ENCODE peak calls at places on chromosomes 2 and 18, in seven cellular contexts. One of them, this sample, is unnamed.

GRCh38 chr2:126877041-126877440 is 21.6 kb upstream of the TEX51 start:
- DNase-seq in neuronal stem cell: no peak
- DNase-seq in trophoblast cell: no peak
- DNase-seq in H9: no peak
- DNase-seq in mesenchymal stem cell: no peak
- DNase-seq in H1: no peak
- DNase-seq in IMR-90: no peak
- DNase-seq in this sample: no peak

GRCh38 chr2:234995332-234996007 is 43.7 kb downstream of the SH3BP4 start:
- DNase-seq in mesenchymal stem cell: no peak
- DNase-seq in H9: no peak
- DNase-seq in IMR-90: no peak
- DNase-seq in trophoblast cell: no peak
- DNase-seq in H1: no peak
- DNase-seq in neuronal stem cell: no peak
- DNase-seq in this sample: no peak

GRCh38 chr2:60998628-60999545 is 18.6 kb upstream of the PEX13 start:
- DNase-seq in H1: no peak
- DNase-seq in trophoblast cell: no peak
- DNase-seq in IMR-90: peak; percentile 62
- DNase-seq in neuronal stem cell: peak; percentile 29
- DNase-seq in H9: no peak
- DNase-seq in mesenchymal stem cell: peak; percentile 63
- DNase-seq in this sample: peak; percentile 54

GRCh38 chr2:29262681-29263260 is 147.6 kb downstream of the CLIP4 start:
- DNase-seq in IMR-90: no peak
- DNase-seq in H9: no peak
- DNase-seq in trophoblast cell: no peak
- DNase-seq in mesenchymal stem cell: no peak
- DNase-seq in neuronal stem cell: no peak
- DNase-seq in H1: no peak
- DNase-seq in this sample: peak; percentile 21

GRCh38 chr2:237863659-237864029 is 4.2 kb downstream of the RAMP1 start:
- DNase-seq in trophoblast cell: no peak
- DNase-seq in H1: no peak
- DNase-seq in mesenchymal stem cell: no peak
- DNase-seq in IMR-90: no peak
- DNase-seq in neuronal stem cell: no peak
- DNase-seq in H9: no peak
- DNase-seq in this sample: no peak

GRCh38 chr18:48769006-48769646 is 181.6 kb downstream of the SMAD7 start:
- DNase-seq in mesenchymal stem cell: no peak
- DNase-seq in H9: no peak
- DNase-seq in neuronal stem cell: no peak
- DNase-seq in IMR-90: no peak
- DNase-seq in H1: no peak
- DNase-seq in trophoblast cell: no peak
- DNase-seq in this sample: no peak

GRCh38 chr2:160433466-160434172 is 60.0 kb downstream of the RBMS1 start:
- DNase-seq in mesenchymal stem cell: no peak
- DNase-seq in H1: no peak
- DNase-seq in H9: no peak
- DNase-seq in trophoblast cell: no peak
- DNase-seq in IMR-90: no peak
- DNase-seq in neuronal stem cell: no peak
- DNase-seq in this sample: no peak

GRCh38 chr18:33697498-33697897 is 119.5 kb downstream of the ASXL3 start:
- DNase-seq in mesenchymal stem cell: peak; percentile 21
- DNase-seq in neuronal stem cell: no peak
- DNase-seq in IMR-90: no peak
- DNase-seq in H1: no peak
- DNase-seq in H9: no peak
- DNase-seq in trophoblast cell: peak; percentile 51
- DNase-seq in this sample: no peak

GRCh38 chr2:180360283-180360618 is 353.2 kb upstream of the CWC22 start:
- DNase-seq in H1: no peak
- DNase-seq in mesenchymal stem cell: no peak
- DNase-seq in trophoblast cell: no peak
- DNase-seq in IMR-90: no peak
- DNase-seq in neuronal stem cell: no peak
- DNase-seq in H9: no peak
- DNase-seq in this sample: no peak

GRCh38 chr18:62030091-62030985 is 137.5 kb upstream of the RNF152 start:
- DNase-seq in IMR-90: no peak
- DNase-seq in H1: no peak
- DNase-seq in neuronal stem cell: no peak
- DNase-seq in mesenchymal stem cell: peak; percentile 46
- DNase-seq in trophoblast cell: peak; percentile 40
- DNase-seq in H9: no peak
- DNase-seq in this sample: peak; percentile 54

GRCh38 chr2:75523313-75524275 is 37.1 kb downstream of the EVA1A start:
- DNase-seq in mesenchymal stem cell: peak; percentile 66
- DNase-seq in trophoblast cell: no peak
- DNase-seq in H1: no peak
- DNase-seq in IMR-90: peak; percentile 89
- DNase-seq in H9: no peak
- DNase-seq in neuronal stem cell: no peak
- DNase-seq in this sample: no peak

GRCh38 chr2:81234711-81235110 is 930.2 kb upstream of the LRRTM1 start:
- DNase-seq in mesenchymal stem cell: no peak
- DNase-seq in IMR-90: no peak
- DNase-seq in neuronal stem cell: no peak
- DNase-seq in trophoblast cell: no peak
- DNase-seq in H9: no peak
- DNase-seq in H1: no peak
- DNase-seq in this sample: no peak

GRCh38 chr18:68362907-68363306 is 352.0 kb downstream of the TMX3 start:
- DNase-seq in IMR-90: no peak
- DNase-seq in neuronal stem cell: no peak
- DNase-seq in trophoblast cell: no peak
- DNase-seq in mesenchymal stem cell: no peak
- DNase-seq in H9: no peak
- DNase-seq in H1: no peak
- DNase-seq in this sample: no peak

GRCh38 chr2:56969513-56969912 is 785.7 kb downstream of the CCDC85A start:
- DNase-seq in H9: no peak
- DNase-seq in neuronal stem cell: no peak
- DNase-seq in H1: no peak
- DNase-seq in IMR-90: no peak
- DNase-seq in trophoblast cell: no peak
- DNase-seq in mesenchymal stem cell: no peak
- DNase-seq in this sample: no peak

GRCh38 chr2:196334710-196335109 is 163.3 kb upstream of the STK17B start:
- DNase-seq in trophoblast cell: peak; percentile 32
- DNase-seq in mesenchymal stem cell: peak; percentile 9
- DNase-seq in H9: no peak
- DNase-seq in neuronal stem cell: no peak
- DNase-seq in H1: no peak
- DNase-seq in IMR-90: peak; percentile 57
- DNase-seq in this sample: no peak

GRCh38 chr2:201158111-201158929 is 24.6 kb upstream of the CASP10 start:
- DNase-seq in trophoblast cell: peak; percentile 62
- DNase-seq in H1: no peak
- DNase-seq in IMR-90: peak; percentile 83
- DNase-seq in neuronal stem cell: peak; percentile 55
- DNase-seq in H9: peak; percentile 72
- DNase-seq in mesenchymal stem cell: peak; percentile 90
- DNase-seq in this sample: peak; percentile 94

GRCh38 chr2:136310005-136310495 is 192.1 kb upstream of the CXCR4 start:
- DNase-seq in neuronal stem cell: no peak
- DNase-seq in trophoblast cell: no peak
- DNase-seq in H9: no peak
- DNase-seq in IMR-90: no peak
- DNase-seq in mesenchymal stem cell: no peak
- DNase-seq in H1: no peak
- DNase-seq in this sample: no peak

GRCh38 chr2:65856928-65857327 is 424.5 kb upstream of the SPRED2 start:
- DNase-seq in mesenchymal stem cell: no peak
- DNase-seq in IMR-90: no peak
- DNase-seq in H9: no peak
- DNase-seq in H1: no peak
- DNase-seq in trophoblast cell: no peak
- DNase-seq in neuronal stem cell: no peak
- DNase-seq in this sample: peak; percentile 14

GRCh38 chr2:86518498-86518897 is 44.7 kb downstream of the CHMP3 start:
- DNase-seq in trophoblast cell: no peak
- DNase-seq in H1: no peak
- DNase-seq in mesenchymal stem cell: peak; percentile 14
- DNase-seq in H9: no peak
- DNase-seq in IMR-90: no peak
- DNase-seq in neuronal stem cell: no peak
- DNase-seq in this sample: peak; percentile 5

GRCh38 chr2:218860950-218861381 is 1.4 kb downstream of the WNT6 start:
- DNase-seq in trophoblast cell: no peak
- DNase-seq in IMR-90: peak; percentile 37
- DNase-seq in H9: peak; percentile 95
- DNase-seq in mesenchymal stem cell: peak; percentile 40
- DNase-seq in neuronal stem cell: peak; percentile 93
- DNase-seq in H1: peak; percentile 82
- DNase-seq in this sample: peak; percentile 94

GRCh38 chr2:98477506-98477905 is 32.8 kb downstream of the INPP4A start:
- DNase-seq in H9: no peak
- DNase-seq in H1: no peak
- DNase-seq in mesenchymal stem cell: no peak
- DNase-seq in neuronal stem cell: no peak
- DNase-seq in trophoblast cell: no peak
- DNase-seq in IMR-90: no peak
- DNase-seq in this sample: no peak

GRCh38 chr2:98480598-98480997 is 35.9 kb downstream of the INPP4A start:
- DNase-seq in H1: no peak
- DNase-seq in trophoblast cell: no peak
- DNase-seq in H9: no peak
- DNase-seq in mesenchymal stem cell: no peak
- DNase-seq in IMR-90: no peak
- DNase-seq in neuronal stem cell: no peak
- DNase-seq in this sample: no peak

GRCh38 chr2:98479959-98480524 is 35.4 kb downstream of the INPP4A start:
- DNase-seq in trophoblast cell: no peak
- DNase-seq in neuronal stem cell: no peak
- DNase-seq in H9: no peak
- DNase-seq in H1: no peak
- DNase-seq in mesenchymal stem cell: peak; percentile 42
- DNase-seq in IMR-90: peak; percentile 62
- DNase-seq in this sample: peak; percentile 46

GRCh38 chr2:98478088-98478551 is 33.5 kb downstream of the INPP4A start:
- DNase-seq in IMR-90: no peak
- DNase-seq in H9: no peak
- DNase-seq in H1: no peak
- DNase-seq in mesenchymal stem cell: no peak
- DNase-seq in neuronal stem cell: no peak
- DNase-seq in trophoblast cell: peak; percentile 28
- DNase-seq in this sample: no peak

DNA sequence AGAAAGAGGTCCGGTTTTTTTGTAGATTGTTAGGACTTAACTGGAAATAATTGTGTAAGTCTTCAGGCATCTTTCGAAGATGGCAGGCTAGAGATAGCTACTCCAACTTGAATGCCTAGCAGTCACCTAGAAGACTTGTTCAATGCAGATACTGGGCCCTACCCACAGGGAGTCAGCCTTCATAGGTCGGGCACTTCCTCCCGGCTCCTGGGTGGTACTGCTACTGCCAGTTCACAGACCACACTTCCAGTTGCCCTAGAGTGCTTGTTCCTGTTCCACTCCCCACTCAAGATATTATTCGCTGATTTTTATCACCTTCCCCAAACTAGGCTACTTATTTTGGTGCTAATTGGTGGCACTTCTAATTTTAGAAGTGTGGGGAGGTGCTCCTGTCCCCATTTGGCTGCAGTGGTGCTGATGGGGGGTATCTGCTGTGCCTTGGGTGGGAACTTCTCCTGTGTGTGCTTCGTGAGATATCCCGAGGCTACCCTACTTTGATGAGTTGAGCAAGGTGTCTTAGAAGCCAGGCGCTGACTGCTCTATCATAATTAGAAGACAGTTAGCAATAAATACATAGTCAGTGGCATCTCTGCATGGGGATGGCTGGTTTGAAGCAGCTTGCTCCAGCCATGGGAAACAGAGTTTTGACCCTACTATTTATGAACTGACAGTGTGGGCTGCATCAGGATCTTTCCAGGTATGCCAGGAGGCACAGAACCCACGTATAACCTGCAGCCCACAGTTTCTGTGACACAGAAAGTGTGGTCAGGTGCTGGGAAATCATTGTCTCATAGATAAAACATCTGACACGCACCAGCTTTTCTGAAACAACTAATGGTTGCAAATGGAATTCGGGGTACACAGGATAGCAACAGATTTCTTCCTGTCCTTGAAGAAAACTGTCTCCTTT is 34.5 kb downstream of the INPP4A start:
- DNase-seq in H9: no peak
- DNase-seq in IMR-90: no peak
- DNase-seq in H1: no peak
- DNase-seq in neuronal stem cell: no peak
- DNase-seq in mesenchymal stem cell: no peak
- DNase-seq in trophoblast cell: no peak
- DNase-seq in this sample: no peak
- H3K4me2 ChIP-seq in H9: no peak overlapping the region
- H3K4me2 ChIP-seq in IMR-90: no peak overlapping the region
- H3K4me2 ChIP-seq in H1: no peak overlapping the region
- H3K4me2 ChIP-seq in neuronal stem cell: no peak overlapping the region
- H3K4me2 ChIP-seq in mesenchymal stem cell: no peak overlapping the region
- H3K4me2 ChIP-seq in trophoblast cell: no peak overlapping the region
- H3K4me2 ChIP-seq in this sample: no peak overlapping the region

DNA sequence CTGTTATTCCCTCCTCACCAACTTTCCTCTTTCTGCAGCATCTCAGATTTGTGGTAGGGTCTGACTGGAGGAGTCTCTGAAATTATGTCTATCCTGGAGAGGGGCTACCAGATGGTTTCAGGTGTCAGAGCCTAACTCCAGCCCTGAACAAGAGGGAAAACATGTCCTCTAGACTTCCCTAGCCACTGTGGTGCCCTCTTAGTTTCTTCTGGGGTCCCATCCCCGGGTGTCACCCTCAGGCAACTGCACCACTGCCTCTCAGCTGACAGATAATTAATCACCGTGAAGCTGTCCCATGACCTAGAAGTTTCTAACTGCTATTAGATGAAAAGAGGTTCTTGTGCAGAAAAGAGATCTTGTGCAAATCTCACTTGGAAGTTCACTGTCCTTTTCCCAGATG is 95.1 kb upstream of the CELF4 start:
- DNase-seq in IMR-90: no peak
- DNase-seq in H9: no peak
- DNase-seq in neuronal stem cell: no peak
- DNase-seq in mesenchymal stem cell: no peak
- DNase-seq in H1: no peak
- DNase-seq in trophoblast cell: no peak
- DNase-seq in this sample: no peak
- H2AK5ac ChIP-seq in IMR-90: no peak overlapping the region
- H2AK5ac ChIP-seq in H9: no peak overlapping the region
- H2AK5ac ChIP-seq in neuronal stem cell: no peak overlapping the region
- H2AK5ac ChIP-seq in mesenchymal stem cell: no peak overlapping the region
- H2AK5ac ChIP-seq in H1: no peak overlapping the region
- H2AK5ac ChIP-seq in trophoblast cell: no peak overlapping the region
- H2AK5ac ChIP-seq in this sample: peak overlapping the region; percentile 6

GRCh38 chr18:49999128-49999527 is 185.8 kb upstream of the ACAA2 start:
- DNase-seq in trophoblast cell: no peak
- DNase-seq in H1: no peak
- DNase-seq in H9: no peak
- DNase-seq in IMR-90: no peak
- DNase-seq in mesenchymal stem cell: no peak
- DNase-seq in neuronal stem cell: no peak
- DNase-seq in this sample: no peak
- H3K4me2 ChIP-seq in trophoblast cell: no peak overlapping the region
- H3K4me2 ChIP-seq in H1: no peak overlapping the region
- H3K4me2 ChIP-seq in H9: no peak overlapping the region
- H3K4me2 ChIP-seq in IMR-90: no peak overlapping the region
- H3K4me2 ChIP-seq in mesenchymal stem cell: no peak overlapping the region
- H3K4me2 ChIP-seq in neuronal stem cell: no peak overlapping the region
- H3K4me2 ChIP-seq in this sample: no peak overlapping the region

GRCh38 chr2:9970386-9971044 is 19.0 kb downstream of the GRHL1 start:
- DNase-seq in H9: no peak
- DNase-seq in neuronal stem cell: no peak
- DNase-seq in mesenchymal stem cell: no peak
- DNase-seq in H1: no peak
- DNase-seq in trophoblast cell: no peak
- DNase-seq in IMR-90: no peak
- DNase-seq in this sample: no peak
- H2AK5ac ChIP-seq in H9: no peak overlapping the region
- H2AK5ac ChIP-seq in neuronal stem cell: no peak overlapping the region
- H2AK5ac ChIP-seq in mesenchymal stem cell: no peak overlapping the region
- H2AK5ac ChIP-seq in H1: no peak overlapping the region
- H2AK5ac ChIP-seq in trophoblast cell: no peak overlapping the region
- H2AK5ac ChIP-seq in IMR-90: peak overlapping the region; percentile 48
- H2AK5ac ChIP-seq in this sample: no peak overlapping the region